ENCODE peak calls at places on chromosome 20, in eight cellular contexts. One of them, this sample, is unnamed.

GRCh38 chr20:31595654-31596411 is 9.3 kb upstream of the ID1 start:
- DNase-seq in K562: no peak
- DNase-seq in cardiac muscle cell: peak; percentile 97
- DNase-seq in right atrium auricular region: peak; percentile 97
- DNase-seq in neural progenitor cell: peak; percentile 37
- DNase-seq in heart right ventricle: peak; percentile 87
- DNase-seq in CD8-positive, alpha-beta T cell: no peak
- DNase-seq in A549: peak; percentile 95
- DNase-seq in this sample: no peak

GRCh38 chr20:62357681-62358080 is 9.4 kb downstream of the LAMA5 start:
- DNase-seq in K562: no peak
- DNase-seq in cardiac muscle cell: no peak
- DNase-seq in right atrium auricular region: no peak
- DNase-seq in neural progenitor cell: no peak
- DNase-seq in heart right ventricle: peak; percentile 43
- DNase-seq in CD8-positive, alpha-beta T cell: no peak
- DNase-seq in A549: no peak
- DNase-seq in this sample: no peak

GRCh38 chr20:45782890-45783289 is 8.8 kb downstream of the WFDC3 start:
- DNase-seq in K562: no peak
- DNase-seq in cardiac muscle cell: no peak
- DNase-seq in right atrium auricular region: no peak
- DNase-seq in neural progenitor cell: no peak
- DNase-seq in heart right ventricle: no peak
- DNase-seq in CD8-positive, alpha-beta T cell: no peak
- DNase-seq in A549: no peak
- DNase-seq in this sample: no peak

GRCh38 chr20:62922451-62922921 is 3.8 kb downstream of the DIDO1 start:
- DNase-seq in K562: no peak
- DNase-seq in cardiac muscle cell: no peak
- DNase-seq in right atrium auricular region: no peak
- DNase-seq in neural progenitor cell: no peak
- DNase-seq in heart right ventricle: no peak
- DNase-seq in CD8-positive, alpha-beta T cell: peak; percentile 44
- DNase-seq in A549: no peak
- DNase-seq in this sample: no peak

GRCh38 chr20:50528804-50529351 is 18.7 kb downstream of the PTPN1 start:
- DNase-seq in K562: no peak
- DNase-seq in cardiac muscle cell: peak; percentile 50
- DNase-seq in right atrium auricular region: no peak
- DNase-seq in neural progenitor cell: no peak
- DNase-seq in heart right ventricle: no peak
- DNase-seq in CD8-positive, alpha-beta T cell: no peak
- DNase-seq in A549: no peak
- DNase-seq in this sample: no peak

GRCh38 chr20:60148885-60149284 is 190.7 kb downstream of the CDH26 start:
- DNase-seq in K562: no peak
- DNase-seq in cardiac muscle cell: no peak
- DNase-seq in right atrium auricular region: no peak
- DNase-seq in neural progenitor cell: no peak
- DNase-seq in heart right ventricle: no peak
- DNase-seq in CD8-positive, alpha-beta T cell: no peak
- DNase-seq in A549: no peak
- DNase-seq in this sample: no peak

GRCh38 chr20:24935140-24935539 is 13.9 kb upstream of the CST7 start:
- DNase-seq in K562: no peak
- DNase-seq in cardiac muscle cell: no peak
- DNase-seq in right atrium auricular region: no peak
- DNase-seq in neural progenitor cell: no peak
- DNase-seq in heart right ventricle: no peak
- DNase-seq in CD8-positive, alpha-beta T cell: no peak
- DNase-seq in A549: no peak
- DNase-seq in this sample: no peak

GRCh38 chr20:45372646-45373352 is 5.3 kb downstream of the TP53TG5 start:
- DNase-seq in K562: no peak
- DNase-seq in cardiac muscle cell: peak; percentile 27
- DNase-seq in right atrium auricular region: no peak
- DNase-seq in neural progenitor cell: peak; percentile 51
- DNase-seq in heart right ventricle: peak; percentile 52
- DNase-seq in CD8-positive, alpha-beta T cell: no peak
- DNase-seq in A549: no peak
- DNase-seq in this sample: no peak

GRCh38 chr20:57830515-57830895 is 120.7 kb upstream of the PMEPA1 start:
- DNase-seq in K562: no peak
- DNase-seq in cardiac muscle cell: no peak
- DNase-seq in right atrium auricular region: no peak
- DNase-seq in neural progenitor cell: no peak
- DNase-seq in heart right ventricle: no peak
- DNase-seq in CD8-positive, alpha-beta T cell: no peak
- DNase-seq in A549: no peak
- DNase-seq in this sample: no peak

GRCh38 chr20:62657956-62658355 is 15.7 kb downstream of the SLCO4A1 start:
- DNase-seq in K562: no peak
- DNase-seq in cardiac muscle cell: no peak
- DNase-seq in right atrium auricular region: no peak
- DNase-seq in neural progenitor cell: no peak
- DNase-seq in heart right ventricle: no peak
- DNase-seq in CD8-positive, alpha-beta T cell: no peak
- DNase-seq in A549: no peak
- DNase-seq in this sample: no peak

GRCh38 chr20:50169329-50169823 is 15.9 kb upstream of the PEDS1 start:
- DNase-seq in K562: peak; percentile 87
- DNase-seq in cardiac muscle cell: peak; percentile 83
- DNase-seq in right atrium auricular region: peak; percentile 94
- DNase-seq in neural progenitor cell: peak; percentile 71
- DNase-seq in heart right ventricle: peak; percentile 77
- DNase-seq in CD8-positive, alpha-beta T cell: peak; percentile 78
- DNase-seq in A549: peak; percentile 83
- DNase-seq in this sample: peak; percentile 87

GRCh38 chr20:35344354-35344837 is 52.2 kb upstream of the FAM83C start:
- DNase-seq in K562: peak; percentile 93
- DNase-seq in cardiac muscle cell: peak; percentile 96
- DNase-seq in right atrium auricular region: peak; percentile 62
- DNase-seq in neural progenitor cell: no peak
- DNase-seq in heart right ventricle: peak; percentile 56
- DNase-seq in CD8-positive, alpha-beta T cell: no peak
- DNase-seq in A549: peak; percentile 63
- DNase-seq in this sample: no peak

GRCh38 chr20:50586531-50587232 is 76.5 kb downstream of the PTPN1 start:
- DNase-seq in K562: no peak
- DNase-seq in cardiac muscle cell: no peak
- DNase-seq in right atrium auricular region: no peak
- DNase-seq in neural progenitor cell: no peak
- DNase-seq in heart right ventricle: no peak
- DNase-seq in CD8-positive, alpha-beta T cell: no peak
- DNase-seq in A549: no peak
- DNase-seq in this sample: no peak

GRCh38 chr20:33250666-33251065 is 14.9 kb downstream of the BPIFA1 start:
- DNase-seq in K562: no peak
- DNase-seq in cardiac muscle cell: no peak
- DNase-seq in right atrium auricular region: no peak
- DNase-seq in neural progenitor cell: no peak
- DNase-seq in heart right ventricle: no peak
- DNase-seq in CD8-positive, alpha-beta T cell: no peak
- DNase-seq in A549: no peak
- DNase-seq in this sample: no peak

GRCh38 chr20:48691523-48691922 is 136.3 kb downstream of the PREX1 start:
- DNase-seq in K562: no peak
- DNase-seq in cardiac muscle cell: no peak
- DNase-seq in right atrium auricular region: no peak
- DNase-seq in neural progenitor cell: no peak
- DNase-seq in heart right ventricle: no peak
- DNase-seq in CD8-positive, alpha-beta T cell: no peak
- DNase-seq in A549: no peak
- DNase-seq in this sample: no peak

GRCh38 chr20:36303020-36303595 is 3.0 kb upstream of the DLGAP4 start:
- DNase-seq in K562: no peak
- DNase-seq in cardiac muscle cell: no peak
- DNase-seq in right atrium auricular region: peak; percentile 46
- DNase-seq in neural progenitor cell: no peak
- DNase-seq in heart right ventricle: no peak
- DNase-seq in CD8-positive, alpha-beta T cell: no peak
- DNase-seq in A549: no peak
- DNase-seq in this sample: no peak

GRCh38 chr20:51400051-51400926 is 142.2 kb downstream of the NFATC2 start:
- DNase-seq in K562: no peak
- DNase-seq in cardiac muscle cell: no peak
- DNase-seq in right atrium auricular region: no peak
- DNase-seq in neural progenitor cell: no peak
- DNase-seq in heart right ventricle: no peak
- DNase-seq in CD8-positive, alpha-beta T cell: peak; percentile 53
- DNase-seq in A549: no peak
- DNase-seq in this sample: no peak

DNA sequence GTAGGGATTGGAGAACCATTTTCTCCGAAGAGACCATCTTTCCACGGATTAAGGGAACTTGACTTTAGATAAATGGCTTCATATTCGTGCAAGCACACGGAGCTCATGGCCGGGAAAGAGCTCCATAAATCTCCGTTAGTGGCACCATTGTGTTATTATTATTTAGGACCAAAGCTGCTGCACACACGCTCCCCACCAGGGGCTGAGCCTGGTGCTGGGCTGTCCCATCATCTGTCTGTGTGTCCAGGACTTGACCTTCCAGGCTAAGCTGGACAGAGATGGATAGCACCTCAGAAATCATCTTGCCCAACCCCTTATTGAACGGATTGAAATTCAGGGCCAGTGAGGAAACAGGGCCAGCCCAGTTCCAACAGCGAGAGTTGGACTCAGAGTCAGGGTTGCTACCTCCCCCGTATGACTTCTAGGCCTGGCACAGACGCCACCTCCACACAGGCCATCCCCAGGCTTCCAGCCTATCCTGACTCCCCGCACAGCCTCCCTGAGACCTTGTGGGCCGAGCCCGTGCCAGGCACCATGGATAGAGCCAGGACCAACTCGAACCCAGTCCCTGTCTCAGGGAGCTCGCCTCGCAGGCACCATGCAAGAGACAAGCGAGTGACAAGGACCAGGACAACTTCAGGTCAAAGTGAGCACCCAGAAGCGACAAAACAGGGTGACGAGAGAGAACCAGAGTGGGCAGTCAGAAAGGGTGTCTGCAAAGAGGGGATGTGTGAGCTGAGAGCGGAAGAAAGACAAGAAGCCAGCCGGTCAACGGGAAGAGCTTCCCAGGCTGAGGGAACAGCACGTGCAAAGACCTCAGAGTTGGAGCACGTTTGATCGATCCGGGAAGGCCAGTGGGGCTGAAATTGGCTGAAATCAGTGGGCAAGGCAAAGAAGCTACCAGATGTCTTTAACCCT is 45.4 kb downstream of the KIAA1755 start:
- DNase-seq in K562: no peak
- DNase-seq in cardiac muscle cell: no peak
- DNase-seq in right atrium auricular region: no peak
- DNase-seq in neural progenitor cell: no peak
- DNase-seq in heart right ventricle: no peak
- DNase-seq in CD8-positive, alpha-beta T cell: no peak
- DNase-seq in A549: peak; percentile 36
- DNase-seq in this sample: no peak
- TF ChIP-seq CTCF in K562: peak; percentile 42
- TF ChIP-seq CTCF in cardiac muscle cell: peak; percentile 12
- TF ChIP-seq CTCF in right atrium auricular region: no peak
- TF ChIP-seq CTCF in neural progenitor cell: peak; percentile 31
- TF ChIP-seq CTCF in heart right ventricle: no peak
- TF ChIP-seq CTCF in CD8-positive, alpha-beta T cell: no peak
- TF ChIP-seq CTCF in A549: no peak
- TF ChIP-seq CTCF in this sample: no peak

GRCh38 chr20:40697466-40697987 is 8.5 kb upstream of the MAFB start:
- DNase-seq in K562: no peak
- DNase-seq in cardiac muscle cell: no peak
- DNase-seq in right atrium auricular region: no peak
- DNase-seq in neural progenitor cell: no peak
- DNase-seq in heart right ventricle: no peak
- DNase-seq in CD8-positive, alpha-beta T cell: no peak
- DNase-seq in A549: no peak
- DNase-seq in this sample: no peak
- H3K4me1 ChIP-seq in K562: no peaks in the 10 kb centered on the region
- H3K4me1 ChIP-seq in cardiac muscle cell: no peaks in the 10 kb centered on the region
- H3K4me1 ChIP-seq in right atrium auricular region: peaks cover 2% of the 10 kb centered on the region
- H3K4me1 ChIP-seq in neural progenitor cell: peaks cover 3% of the 10 kb centered on the region
- H3K4me1 ChIP-seq in heart right ventricle: peaks cover 4% of the 10 kb centered on the region
- H3K4me1 ChIP-seq in CD8-positive, alpha-beta T cell: no peaks in the 10 kb centered on the region
- H3K4me1 ChIP-seq in A549: no peaks in the 10 kb centered on the region
- H3K4me1 ChIP-seq in this sample: no peaks in the 10 kb centered on the region

DNA sequence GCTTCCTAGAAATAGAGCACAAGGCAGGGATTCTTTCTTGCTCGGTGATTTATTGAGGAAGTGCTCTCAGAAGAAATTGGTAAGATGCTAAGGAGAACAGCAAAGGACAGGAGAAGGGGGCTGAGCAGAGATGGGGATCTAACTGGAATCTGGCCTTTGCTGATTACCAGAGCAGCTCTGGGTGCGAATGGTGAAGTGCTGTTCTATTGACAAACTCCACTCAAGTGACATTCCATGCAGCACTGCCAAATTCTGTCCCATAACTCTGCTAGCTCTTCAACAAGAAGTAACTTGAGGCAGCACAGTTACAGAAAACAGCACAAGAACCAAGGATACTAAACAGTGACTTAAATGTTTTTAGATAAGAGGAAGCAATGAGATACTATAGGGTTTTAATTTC is 13.8 kb upstream of the ANKEF1 start:
- DNase-seq in K562: no peak
- DNase-seq in cardiac muscle cell: no peak
- DNase-seq in right atrium auricular region: no peak
- DNase-seq in neural progenitor cell: no peak
- DNase-seq in heart right ventricle: no peak
- DNase-seq in CD8-positive, alpha-beta T cell: no peak
- DNase-seq in A549: no peak
- DNase-seq in this sample: no peak
- TF ChIP-seq CTCF in K562: no peak
- TF ChIP-seq CTCF in cardiac muscle cell: no peak
- TF ChIP-seq CTCF in right atrium auricular region: no peak
- TF ChIP-seq CTCF in neural progenitor cell: no peak
- TF ChIP-seq CTCF in heart right ventricle: no peak
- TF ChIP-seq CTCF in CD8-positive, alpha-beta T cell: no peak
- TF ChIP-seq CTCF in A549: no peak
- TF ChIP-seq CTCF in this sample: no peak

GRCh38 chr20:23160536-23161243 is 74.6 kb upstream of the CD93 start:
- DNase-seq in K562: peak; percentile 24
- DNase-seq in cardiac muscle cell: peak; percentile 62
- DNase-seq in right atrium auricular region: peak; percentile 55
- DNase-seq in neural progenitor cell: peak; percentile 42
- DNase-seq in heart right ventricle: no peak
- DNase-seq in CD8-positive, alpha-beta T cell: no peak
- DNase-seq in A549: no peak
- DNase-seq in this sample: no peak

GRCh38 chr20:23162887-23163286 is 76.8 kb upstream of the CD93 start:
- DNase-seq in K562: no peak
- DNase-seq in cardiac muscle cell: no peak
- DNase-seq in right atrium auricular region: peak; percentile 56
- DNase-seq in neural progenitor cell: no peak
- DNase-seq in heart right ventricle: no peak
- DNase-seq in CD8-positive, alpha-beta T cell: no peak
- DNase-seq in A549: no peak
- DNase-seq in this sample: no peak

GRCh38 chr20:23161244-23161875 is 75.2 kb upstream of the CD93 start:
- DNase-seq in K562: no peak
- DNase-seq in cardiac muscle cell: peak; percentile 40
- DNase-seq in right atrium auricular region: peak; percentile 59
- DNase-seq in neural progenitor cell: no peak
- DNase-seq in heart right ventricle: no peak
- DNase-seq in CD8-positive, alpha-beta T cell: no peak
- DNase-seq in A549: no peak
- DNase-seq in this sample: no peak

GRCh38 chr20:23163562-23163961 is 77.4 kb upstream of the CD93 start:
- DNase-seq in K562: no peak
- DNase-seq in cardiac muscle cell: no peak
- DNase-seq in right atrium auricular region: peak; percentile 48
- DNase-seq in neural progenitor cell: no peak
- DNase-seq in heart right ventricle: no peak
- DNase-seq in CD8-positive, alpha-beta T cell: no peak
- DNase-seq in A549: no peak
- DNase-seq in this sample: no peak

GRCh38 chr20:23161968-23162696 is 76.0 kb upstream of the CD93 start:
- DNase-seq in K562: no peak
- DNase-seq in cardiac muscle cell: peak; percentile 98
- DNase-seq in right atrium auricular region: peak; percentile 95
- DNase-seq in neural progenitor cell: no peak
- DNase-seq in heart right ventricle: peak; percentile 72
- DNase-seq in CD8-positive, alpha-beta T cell: no peak
- DNase-seq in A549: peak; percentile 24
- DNase-seq in this sample: no peak
- H3K4me1 ChIP-seq in K562: peaks cover 46% of the 10 kb centered on the region
- H3K4me1 ChIP-seq in cardiac muscle cell: no peaks in the 10 kb centered on the region
- H3K4me1 ChIP-seq in right atrium auricular region: peaks cover 50% of the 10 kb centered on the region
- H3K4me1 ChIP-seq in neural progenitor cell: peaks cover 20% of the 10 kb centered on the region
- H3K4me1 ChIP-seq in heart right ventricle: peaks cover 67% of the 10 kb centered on the region
- H3K4me1 ChIP-seq in CD8-positive, alpha-beta T cell: no peaks in the 10 kb centered on the region
- H3K4me1 ChIP-seq in A549: peaks cover 17% of the 10 kb centered on the region
- H3K4me1 ChIP-seq in this sample: no peaks in the 10 kb centered on the region

This sample was measured in Panc1.